ENCODE peak calls at places on chromosomes 13 and 19, in seven cellular contexts. A, E, Z, I, L, V and G are unnamed samples.

GRCh38 chr13:66967825-66968597 is 262.1 kb downstream of the PCDH9 start:
- DNase-seq in A (no peak), E (no peak), Z (no peak), I (no peak), L (no peak), V (no peak), G (no peak)

GRCh38 chr19:17834350-17835181 is 13.2 kb downstream of the JAK3 start:
- DNase-seq in A (no peak), E (no peak), Z (no peak), I (no peak), L (no peak), V (no peak), G (no peak)

GRCh38 chr19:53509443-53509842 is 28.5 kb upstream of the ZNF331 start:
- DNase-seq in A (no peak), E (no peak), Z (no peak), I (no peak), L (no peak), V (no peak), G (no peak)

GRCh38 chr13:106318941-106319411 is 216.5 kb downstream of the EFNB2 start:
- DNase-seq in A (no peak), E (peak; percentile 62), Z (no peak), I (no peak), L (no peak), V (no peak), G (no peak)

GRCh38 chr13:101453784-101454201 is 1.3 kb downstream of the ITGBL1 start:
- DNase-seq in A (peak; percentile 47), E (no peak), Z (no peak), I (peak; percentile 9), L (no peak), V (no peak), G (peak; percentile 64)

GRCh38 chr13:109220631-109221030 is 565.8 kb downstream of the IRS2 start:
- DNase-seq in A (no peak), E (no peak), Z (no peak), I (no peak), L (no peak), V (no peak), G (no peak)

GRCh38 chr19:39385629-39386411 is 5.1 kb downstream of the PAF1 start:
- DNase-seq in A (no peak), E (no peak), Z (no peak), I (no peak), L (no peak), V (no peak), G (no peak)

GRCh38 chr19:15283141-15283885 is 49.0 kb downstream of the BRD4 start:
- DNase-seq in A (no peak), E (no peak), Z (no peak), I (no peak), L (no peak), V (no peak), G (no peak)

GRCh38 chr19:35273686-35274259 is 5.0 kb downstream of the USF2 start:
- DNase-seq in A (no peak), E (no peak), Z (no peak), I (no peak), L (no peak), V (no peak), G (no peak)

GRCh38 chr13:52984881-52985363 is 43.7 kb upstream of the OLFM4 start:
- DNase-seq in A (no peak), E (no peak), Z (no peak), I (no peak), L (no peak), V (no peak), G (no peak)

GRCh38 chr13:24664726-24665409 is 15.3 kb upstream of the ATP12A start:
- DNase-seq in A (no peak), E (no peak), Z (no peak), I (no peak), L (no peak), V (no peak), G (no peak)

GRCh38 chr19:46821512-46822359 is 28.9 kb downstream of the AP2S1 start:
- DNase-seq in A (no peak), E (no peak), Z (no peak), I (peak; percentile 67), L (no peak), V (no peak), G (no peak)

GRCh38 chr19:46133101-46133627 is 8.7 kb upstream of the IGFL3 start:
- DNase-seq in A (no peak), E (peak; percentile 73), Z (no peak), I (no peak), L (no peak), V (peak; percentile 14), G (peak; percentile 50)

GRCh38 chr13:65330287-65330686 is 1899.8 kb downstream of the PCDH9 start:
- DNase-seq in A (no peak), E (no peak), Z (no peak), I (no peak), L (no peak), V (no peak), G (no peak)

GRCh38 chr13:99367106-99367616 is 60.0 kb upstream of the GPR183 start:
- DNase-seq in A (no peak), E (no peak), Z (no peak), I (no peak), L (no peak), V (peak; percentile 34), G (no peak)

GRCh38 chr19:34692541-34692940 is 15.1 kb downstream of the ZNF302 start:
- DNase-seq in A (no peak), E (no peak), Z (no peak), I (no peak), L (no peak), V (no peak), G (no peak)

GRCh38 chr13:99087130-99087953 is 109.5 kb upstream of the DOCK9 start:
- DNase-seq in A (peak; percentile 93), E (peak; percentile 71), Z (peak; percentile 94), I (peak; percentile 95), L (peak; percentile 91), V (peak; percentile 93), G (peak; percentile 93)

GRCh38 chr19:3899531-3900294 is 19.2 kb downstream of the ATCAY start:
- DNase-seq in A (no peak), E (no peak), Z (no peak), I (peak; percentile 15), L (no peak), V (no peak), G (no peak)

GRCh38 chr13:78133511-78133910 is 214.9 kb upstream of the EDNRB start:
- DNase-seq in A (no peak), E (no peak), Z (no peak), I (no peak), L (no peak), V (no peak), G (no peak)

GRCh38 chr19:6519289-6519688 is 11.5 kb upstream of the TNFSF9 start:
- DNase-seq in A (no peak), E (no peak), Z (no peak), I (no peak), L (no peak), V (no peak), G (no peak)
- H3K4me1 ChIP-seq in A (no peaks in the 10 kb centered on the region), E (peaks cover 10% of the 10 kb centered on the region), Z (peaks cover 23% of the 10 kb centered on the region), I (no peaks in the 10 kb centered on the region), L (no peaks in the 10 kb centered on the region), V (peaks cover 7% of the 10 kb centered on the region), G (peaks cover 8% of the 10 kb centered on the region)

GRCh38 chr13:50125306-50125555 is 110.0 kb downstream of the KCNRG start:
- DNase-seq in A (no peak), E (no peak), Z (no peak), I (no peak), L (no peak), V (no peak), G (peak; percentile 52)

GRCh38 chr13:50127017-50127725 is 111.9 kb downstream of the KCNRG start:
- DNase-seq in A (peak; percentile 50), E (no peak), Z (peak; percentile 74), I (peak; percentile 65), L (peak; percentile 60), V (peak; percentile 60), G (no peak)

GRCh38 chr13:50126378-50127016 is 111.3 kb downstream of the KCNRG start:
- DNase-seq in A (no peak), E (no peak), Z (no peak), I (peak; percentile 53), L (no peak), V (no peak), G (no peak)

GRCh38 chr13:50124536-50125305 is 109.5 kb downstream of the KCNRG start:
- DNase-seq in A (peak; percentile 97), E (no peak), Z (peak; percentile 98), I (peak; percentile 97), L (peak; percentile 94), V (peak; percentile 99), G (peak; percentile 97)

GRCh38 chr13:50125556-50126377 is 110.5 kb downstream of the KCNRG start:
- DNase-seq in A (peak; percentile 97), E (peak; percentile 39), Z (peak; percentile 96), I (peak; percentile 96), L (peak; percentile 90), V (peak; percentile 95), G (peak; percentile 97)
- TF ChIP-seq POLR2A in A (no peak), E (peak; percentile 35), Z (peak; percentile 61), I (peak; percentile 90), L (peak; percentile 14), V (no peak), G (peak; percentile 78)

DNA sequence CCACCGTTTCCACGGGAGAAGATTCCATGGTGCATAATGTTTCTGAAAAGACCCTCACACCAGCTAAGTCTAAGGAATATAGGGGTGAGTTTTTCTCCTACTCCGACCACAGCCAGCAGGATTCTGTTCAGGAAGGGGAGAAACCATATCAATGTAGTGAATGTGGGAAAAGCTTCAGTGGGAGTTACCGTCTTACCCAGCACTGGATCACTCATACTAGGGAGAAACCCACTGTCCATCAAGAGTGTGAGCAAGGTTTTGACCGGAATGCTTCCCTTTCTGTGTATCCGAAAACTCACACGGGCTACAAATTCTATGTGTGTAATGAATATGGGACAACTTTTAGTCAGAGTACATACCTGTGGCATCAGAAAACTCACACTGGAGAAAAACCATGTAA is 19.1 kb downstream of the ZNF473 start:
- DNase-seq in A (no peak), E (no peak), Z (no peak), I (no peak), L (no peak), V (no peak), G (no peak)
- H3K9me3 ChIP-seq in A (peaks cover 77% of the 10 kb centered on the region), E (peaks cover 50% of the 10 kb centered on the region), Z (peaks cover 24% of the 10 kb centered on the region), I (peaks cover 16% of the 10 kb centered on the region), L (peaks cover 42% of the 10 kb centered on the region), V (peaks cover 52% of the 10 kb centered on the region), G (no peaks in the 10 kb centered on the region)

GRCh38 chr13:90760639-90761038 is 586.8 kb upstream of the MIR17HG start:
- DNase-seq in A (no peak), E (no peak), Z (no peak), I (no peak), L (no peak), V (no peak), G (no peak)

GRCh38 chr13:90752070-90752469 is 595.4 kb upstream of the MIR17HG start:
- DNase-seq in A (no peak), E (no peak), Z (no peak), I (no peak), L (no peak), V (no peak), G (no peak)

GRCh38 chr13:90757127-90757680 is 590.3 kb upstream of the MIR17HG start:
- DNase-seq in A (no peak), E (no peak), Z (no peak), I (no peak), L (no peak), V (no peak), G (no peak)
- H3K4me1 ChIP-seq in A (no peaks in the 10 kb centered on the region), E (no peaks in the 10 kb centered on the region), Z (no peaks in the 10 kb centered on the region), I (no peaks in the 10 kb centered on the region), L (no peaks in the 10 kb centered on the region), V (no peaks in the 10 kb centered on the region), G (no peaks in the 10 kb centered on the region)